ENCODE peak calls at places on chromosomes 2 and 18, in seven cellular contexts. A, E, X, K, T, Z and Q are unnamed samples.

GRCh38 chr2:118185210-118186109 is 97.2 kb downstream of the INSIG2 start:
- DNase-seq in A (peak), E (no peak), X (no peak), K (peak), T (peak), Z (peak), Q (peak)

GRCh38 chr2:203650860-203651613 is 55.4 kb upstream of the CD28 start:
- DNase-seq in A (peak), E (no peak), X (no peak), K (peak), T (peak), Z (no peak), Q (no peak)

GRCh38 chr2:27152796-27153464 is 4.1 kb downstream of the TCF23 start:
- DNase-seq in A (peak), E (no peak), X (no peak), K (no peak), T (peak), Z (no peak), Q (no peak)

GRCh38 chr18:63606526-63606925 is 19.4 kb downstream of the SERPINB13 start:
- DNase-seq in A (no peak), E (no peak), X (peak), K (no peak), T (no peak), Z (no peak), Q (no peak)

GRCh38 chr2:43519711-43520221 is 76.1 kb downstream of the THADA start:
- DNase-seq in A (peak), E (no peak), X (no peak), K (no peak), T (peak), Z (no peak), Q (no peak)

GRCh38 chr2:55802067-55802466 is 108.4 kb upstream of the PNPT1 start:
- DNase-seq in A (no peak), E (no peak), X (no peak), K (no peak), T (no peak), Z (no peak), Q (no peak)

GRCh38 chr2:96913117-96913397 is 43.2 kb upstream of the SEMA4C start:
- DNase-seq in A (no peak), E (no peak), X (no peak), K (no peak), T (no peak), Z (no peak), Q (no peak)

GRCh38 chr2:20357588-20358394 is 7.1 kb upstream of the PUM2 start:
- DNase-seq in A (no peak), E (no peak), X (no peak), K (no peak), T (no peak), Z (no peak), Q (no peak)

GRCh38 chr18:62758591-62758990 is 43.2 kb downstream of the PHLPP1 start:
- DNase-seq in A (no peak), E (no peak), X (no peak), K (no peak), T (no peak), Z (no peak), Q (no peak)

GRCh38 chr2:202113571-202114142 is 40.6 kb downstream of the KIAA2012 start:
- DNase-seq in A (peak), E (no peak), X (no peak), K (no peak), T (no peak), Z (no peak), Q (no peak)

GRCh38 chr2:40859617-40860016 is 407.7 kb upstream of the SLC8A1 start:
- DNase-seq in A (no peak), E (no peak), X (no peak), K (peak), T (no peak), Z (peak), Q (no peak)

GRCh38 chr2:186739739-186740138 is 45.9 kb downstream of the FAM171B start:
- DNase-seq in A (no peak), E (no peak), X (peak), K (no peak), T (no peak), Z (no peak), Q (no peak)

GRCh38 chr2:188786368-188786781 is 187.8 kb upstream of the COL3A1 start:
- DNase-seq in A (peak), E (no peak), X (no peak), K (no peak), T (peak), Z (no peak), Q (no peak)

GRCh38 chr2:97963079-97963406 is 32.7 kb downstream of the TMEM131 start:
- DNase-seq in A (no peak), E (no peak), X (no peak), K (no peak), T (no peak), Z (no peak), Q (no peak)

GRCh38 chr2:43623052-43623451 is 14.0 kb upstream of the PLEKHH2 start:
- DNase-seq in A (no peak), E (no peak), X (no peak), K (no peak), T (peak), Z (no peak), Q (no peak)

GRCh38 chr2:207513577-207514257 is 16.0 kb upstream of the CREB1 start:
- DNase-seq in A (peak), E (no peak), X (peak), K (no peak), T (peak), Z (no peak), Q (no peak)

GRCh38 chr2:7436096-7436906 is 519.1 kb downstream of the RNF144A start:
- DNase-seq in A (no peak), E (no peak), X (no peak), K (no peak), T (no peak), Z (no peak), Q (no peak)

GRCh38 chr2:165864353-165864752 is 70.3 kb upstream of the GALNT3 start:
- DNase-seq in A (no peak), E (no peak), X (no peak), K (peak), T (no peak), Z (no peak), Q (peak)

GRCh38 chr2:212843409-212844199 is 305.0 kb upstream of the ERBB4 start:
- DNase-seq in A (peak), E (no peak), X (no peak), K (no peak), T (peak), Z (no peak), Q (no peak)
- H2AK5ac ChIP-seq in A (peak), E (no peak), X (no peak), K (no peak), T (no peak), Z (no peak), Q (no peak)

GRCh38 chr2:192535956-192536685 is 341.4 kb upstream of the TMEFF2 start:
- DNase-seq in A (no peak), E (no peak), X (no peak), K (no peak), T (no peak), Z (no peak), Q (no peak)

GRCh38 chr2:192534076-192534475 is 339.3 kb upstream of the TMEFF2 start:
- DNase-seq in A (no peak), E (no peak), X (peak), K (no peak), T (no peak), Z (no peak), Q (no peak)
- H2AK5ac ChIP-seq in A (no peak), E (no peak), X (no peak), K (no peak), T (no peak), Z (no peak), Q (no peak)

GRCh38 chr2:38230756-38231155 is 146.3 kb downstream of the ATL2 start:
- DNase-seq in A (no peak), E (no peak), X (no peak), K (no peak), T (no peak), Z (no peak), Q (no peak)
- H2AK5ac ChIP-seq in A (no peak), E (no peak), X (no peak), K (no peak), T (no peak), Z (no peak), Q (no peak)

GRCh38 chr18:10182009-10182624 is 268.3 kb downstream of the VAPA start:
- DNase-seq in A (no peak), E (no peak), X (no peak), K (no peak), T (no peak), Z (no peak), Q (no peak)
- H2AK5ac ChIP-seq in A (no peak), E (no peak), X (no peak), K (no peak), T (no peak), Z (no peak), Q (no peak)

GRCh38 chr2:240297553-240298315 is 137.7 kb upstream of the GPC1 start:
- DNase-seq in A (no peak), E (no peak), X (no peak), K (no peak), T (no peak), Z (no peak), Q (no peak)

GRCh38 chr2:240298316-240298790 is 137.1 kb upstream of the GPC1 start:
- DNase-seq in A (no peak), E (no peak), X (no peak), K (no peak), T (no peak), Z (no peak), Q (no peak)

GRCh38 chr2:240300261-240300821 is 135.1 kb upstream of the GPC1 start:
- DNase-seq in A (no peak), E (no peak), X (no peak), K (no peak), T (no peak), Z (peak), Q (no peak)

GRCh38 chr2:240299710-240300068 is 135.8 kb upstream of the GPC1 start:
- DNase-seq in A (no peak), E (no peak), X (no peak), K (no peak), T (no peak), Z (no peak), Q (no peak)

GRCh38 chr2:240298803-240299709 is 136.4 kb upstream of the GPC1 start:
- DNase-seq in A (no peak), E (no peak), X (no peak), K (no peak), T (no peak), Z (peak), Q (no peak)
- H2AK5ac ChIP-seq in A (no peak), E (no peak), X (no peak), K (no peak), T (no peak), Z (no peak), Q (peak)

DNA sequence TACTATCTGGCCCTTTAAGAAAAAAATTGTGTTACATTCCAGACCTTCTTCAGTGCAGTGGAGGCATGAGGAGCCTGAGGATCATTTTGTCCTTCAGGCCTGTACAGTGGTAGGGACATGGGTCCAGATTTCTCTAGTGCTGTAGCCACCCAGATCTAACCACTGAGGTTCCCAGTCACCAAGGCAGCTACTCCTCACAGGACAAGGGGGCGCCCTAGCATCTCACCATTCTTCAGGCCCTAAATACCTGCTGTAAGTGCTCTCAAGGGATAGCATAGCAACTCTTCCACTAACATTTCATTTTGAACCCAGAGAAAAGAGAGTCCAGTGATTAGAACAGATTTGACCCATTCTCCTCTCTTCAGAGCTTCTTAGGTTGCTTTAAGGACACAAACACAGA is 1533.0 kb downstream of the LRP1B start:
- DNase-seq in A (no peak), E (no peak), X (no peak), K (peak), T (no peak), Z (peak), Q (no peak)
- H2AK5ac ChIP-seq in A (no peak), E (no peak), X (no peak), K (no peak), T (no peak), Z (no peak), Q (no peak)